ENCODE peak calls at places on chromosomes 1 and 21, in five cellular contexts. Y is neuronal stem cell, G is mesenchymal stem cell, H is H1, U is trophoblast cell. D is an unnamed sample.

GRCh38 chr21:29350246-29350779 is 51.6 kb downstream of the BACH1 start:
- DNase-seq in Y (no peak), G (peak; percentile 41), H (no peak), U (no peak), D (no peak)

GRCh38 chr1:2953688-2954285 is 67.5 kb upstream of the ACTRT2 start:
- DNase-seq in Y (no peak), G (no peak), H (no peak), U (no peak), D (no peak)

GRCh38 chr1:150535511-150536281 is 13.5 kb upstream of the ADAMTSL4 start:
- DNase-seq in Y (no peak), G (peak; percentile 38), H (no peak), U (peak; percentile 99), D (peak; percentile 32)

GRCh38 chr1:43934279-43934985 is 831 bp downstream of the ARTN start:
- DNase-seq in Y (peak; percentile 81), G (peak; percentile 58), H (peak; percentile 94), U (peak; percentile 83), D (peak; percentile 93)

GRCh38 chr1:207860531-207860930 is 50.4 kb downstream of the CD34 start:
- DNase-seq in Y (no peak), G (no peak), H (no peak), U (no peak), D (no peak)

GRCh38 chr1:3403388-3404179 is 50.9 kb upstream of the ARHGEF16 start:
- DNase-seq in Y (no peak), G (no peak), H (peak; percentile 75), U (no peak), D (peak; percentile 74)

GRCh38 chr1:224380003-224380402 is 23.3 kb downstream of the CNIH4 start:
- DNase-seq in Y (no peak), G (no peak), H (no peak), U (no peak), D (no peak)

GRCh38 chr1:111190931-111191451 is 9.5 kb downstream of the DENND2D start:
- DNase-seq in Y (no peak), G (peak; percentile 52), H (no peak), U (peak; percentile 86), D (no peak)

GRCh38 chr1:236063919-236064673 is 794 bp downstream of the NID1 start:
- DNase-seq in Y (peak; percentile 46), G (peak; percentile 85), H (peak; percentile 61), U (peak; percentile 34), D (peak; percentile 47)

GRCh38 chr1:8314346-8315280 is 3.3 kb upstream of the SLC45A1 start:
- DNase-seq in Y (peak; percentile 70), G (peak; percentile 78), H (peak; percentile 86), U (peak; percentile 85), D (peak; percentile 87)

GRCh38 chr1:174818951-174819350 is 180.8 kb upstream of the CACYBP start:
- DNase-seq in Y (no peak), G (no peak), H (no peak), U (peak; percentile 42), D (no peak)

GRCh38 chr1:175564723-175565122 is 178.7 kb downstream of the TNR start:
- DNase-seq in Y (no peak), G (no peak), H (no peak), U (peak; percentile 82), D (no peak)

GRCh38 chr1:248810000-248810726 is 15.6 kb downstream of the SH3BP5L start:
- DNase-seq in Y (no peak), G (no peak), H (no peak), U (no peak), D (no peak)

GRCh38 chr1:153513023-153513422 is 22.8 kb downstream of the S100A6 start:
- DNase-seq in Y (no peak), G (no peak), H (no peak), U (no peak), D (no peak)

GRCh38 chr1:153513666-153514065 is 22.1 kb downstream of the S100A6 start:
- DNase-seq in Y (no peak), G (no peak), H (no peak), U (no peak), D (no peak)

GRCh38 chr1:153519242-153519641 is 16.5 kb downstream of the S100A6 start:
- DNase-seq in Y (no peak), G (no peak), H (no peak), U (no peak), D (no peak)

GRCh38 chr1:153518562-153518961 is 17.2 kb downstream of the S100A6 start:
- DNase-seq in Y (no peak), G (peak; percentile 36), H (no peak), U (no peak), D (no peak)

DNA sequence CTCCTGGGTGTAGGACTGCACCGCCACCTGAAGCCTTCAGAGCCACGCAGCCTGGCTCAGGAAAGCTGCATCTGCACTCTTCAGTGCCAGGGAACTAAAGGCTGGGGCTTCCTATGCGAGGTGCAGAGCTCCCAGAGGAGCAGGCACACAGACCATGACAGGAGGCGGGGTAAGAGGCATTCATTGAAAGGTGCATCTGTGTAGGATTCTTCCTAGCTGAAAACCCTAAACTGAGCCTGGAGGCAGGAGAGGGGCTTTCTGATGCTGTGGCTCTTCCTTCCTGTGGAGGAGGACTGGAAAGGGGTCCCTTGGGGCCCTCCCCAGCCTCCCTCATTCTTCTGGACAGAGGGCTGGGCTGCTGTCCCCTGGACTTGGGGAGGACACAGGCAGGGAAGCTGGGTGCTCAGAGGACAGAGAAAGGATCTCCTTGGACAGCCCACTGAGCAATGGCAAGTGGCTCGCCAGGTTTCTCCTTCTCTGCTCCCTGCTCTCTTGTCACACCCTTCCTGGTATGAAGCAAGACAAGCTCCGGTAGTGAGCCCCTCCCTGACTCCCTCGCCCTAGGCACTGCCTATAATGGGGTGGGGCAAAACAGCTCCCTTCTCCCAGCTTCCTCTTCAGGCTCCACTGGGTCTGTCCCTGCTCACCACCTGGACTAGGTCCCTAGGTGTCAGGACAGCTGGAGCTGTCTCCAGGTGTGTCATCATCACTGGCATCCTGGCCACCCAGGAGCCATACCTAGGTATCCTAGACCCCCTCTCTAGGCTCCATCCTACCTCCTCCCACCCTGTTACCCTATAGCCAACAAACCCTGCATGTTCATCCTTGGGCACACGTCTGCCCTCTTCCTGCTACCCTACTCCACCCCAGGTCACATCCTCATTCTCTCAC is 20.0 kb downstream of the S100A6 start:
- DNase-seq in Y (no peak), G (no peak), H (no peak), U (peak; percentile 71), D (no peak)
- H3K4me2 ChIP-seq in Y (no peak overlapping the region), G (no peak overlapping the region), H (no peak overlapping the region), U (no peak overlapping the region), D (no peak overlapping the region)

DNA sequence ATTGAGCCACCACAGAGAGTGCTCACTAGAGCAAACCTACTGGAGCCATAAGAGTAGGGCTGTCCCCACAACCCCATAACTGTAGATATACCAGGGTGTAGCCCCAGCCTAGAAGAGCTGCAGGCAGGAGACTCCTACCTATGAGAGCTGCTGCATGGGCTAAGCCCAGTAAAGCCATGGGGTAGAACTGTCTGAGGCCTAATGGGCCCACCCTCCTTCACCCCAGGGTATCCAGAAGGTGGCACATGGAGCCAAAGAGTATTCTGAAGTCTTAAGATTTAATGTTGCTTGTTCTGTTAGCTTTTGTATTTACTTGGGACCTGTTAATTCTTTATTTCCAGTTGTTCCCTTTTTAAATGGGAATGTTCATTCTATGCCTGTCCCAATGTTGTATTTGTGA is 1193.7 kb upstream of the ADGRL2 start:
- DNase-seq in Y (no peak), G (no peak), H (no peak), U (no peak), D (no peak)
- H2BK12ac ChIP-seq in Y (no peak overlapping the region), G (no peak overlapping the region), H (no peak overlapping the region), U (no peak overlapping the region), D (no peak overlapping the region)

GRCh38 chr1:198125995-198126758 is 30.6 kb upstream of the NEK7 start:
- DNase-seq in Y (no peak), G (peak; percentile 45), H (no peak), U (peak; percentile 69), D (no peak)
- H2BK120ac ChIP-seq in Y (no peak overlapping the region), G (no peak overlapping the region), H (no peak overlapping the region), U (no peak overlapping the region), D (no peak overlapping the region)

DNA sequence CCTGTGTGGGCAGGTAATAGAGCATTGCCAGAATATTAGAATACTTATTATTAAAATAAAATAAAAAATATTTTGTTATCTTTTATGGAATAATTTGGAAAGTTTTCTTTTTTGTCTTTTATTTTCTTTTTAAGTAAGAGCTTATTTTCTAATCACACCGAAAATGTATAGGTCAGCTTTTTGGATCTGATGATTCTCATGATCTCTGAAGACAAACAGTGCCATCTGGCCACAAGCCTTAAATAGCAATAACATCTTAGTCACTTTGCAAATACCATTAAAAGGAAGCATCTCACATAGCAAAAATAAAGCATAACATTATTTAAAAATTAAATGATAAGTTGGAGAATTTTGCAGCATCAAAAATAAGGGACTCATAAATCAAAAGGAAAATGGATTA is 213.8 kb downstream of the PLA2G4A start:
- DNase-seq in Y (no peak), G (no peak), H (no peak), U (no peak), D (no peak)
- H3K4me2 ChIP-seq in Y (no peak overlapping the region), G (no peak overlapping the region), H (no peak overlapping the region), U (no peak overlapping the region), D (no peak overlapping the region)